ENCODE peak calls at places on chromosome 9, in five cellular contexts. F is HCT116, B is pancreas, S is right atrium auricular region, K is heart right ventricle. G is an unnamed sample.
A peak's percentile ranks its signal among the peaks of the same experiment; 100 is the strongest.

GRCh38 chr9:129394011-129394919 is 216.2 kb upstream of the IER5L start:
- DNase-seq in K (no peak), S (no peak), B (no peak), F (no peak), G (no peak)

GRCh38 chr9:127566351-127567001 is 45.6 kb upstream of the STXBP1 start:
- DNase-seq in B (peak; percentile 24), K (no peak), F (no peak), S (no peak), G (peak; percentile 58)

GRCh38 chr9:101465330-101465915 is 29.8 kb upstream of the ALDOB start:
- DNase-seq in F (peak; percentile 83), S (no peak), B (peak; percentile 18), K (no peak), G (peak; percentile 50)

GRCh38 chr9:115590016-115590415 is 472.1 kb upstream of the TNC start:
- DNase-seq in B (no peak), K (no peak), S (no peak), F (no peak), G (peak; percentile 56)

GRCh38 chr9:124033348-124033747 is 21.8 kb downstream of the LHX2 start:
- DNase-seq in K (no peak), S (no peak), F (no peak), B (no peak), G (no peak)

GRCh38 chr9:128103589-128103962 is 24.0 kb downstream of the PTGES2 start:
- DNase-seq in S (no peak), K (no peak), B (no peak), F (no peak), G (no peak)

GRCh38 chr9:38017149-38017884 is 51.7 kb downstream of the SHB start:
- DNase-seq in S (no peak), K (peak; percentile 68), B (peak; percentile 70), F (no peak), G (peak; percentile 79)

GRCh38 chr9:18467696-18468095 is 6.3 kb upstream of the ADAMTSL1 start:
- DNase-seq in F (no peak), K (no peak), B (no peak), S (no peak), G (no peak)

GRCh38 chr9:468766-469496 is 254.3 kb downstream of the DOCK8 start:
- DNase-seq in F (no peak), S (no peak), K (no peak), B (no peak), G (no peak)

GRCh38 chr9:84932915-84933527 is 263.5 kb downstream of the NTRK2 start:
- DNase-seq in B (no peak), F (no peak), S (no peak), K (no peak), G (no peak)
- TF ChIP-seq CTCF in B (no peak), F (peak; percentile 62), S (no peak), K (no peak), G (peak; percentile 58)

DNA sequence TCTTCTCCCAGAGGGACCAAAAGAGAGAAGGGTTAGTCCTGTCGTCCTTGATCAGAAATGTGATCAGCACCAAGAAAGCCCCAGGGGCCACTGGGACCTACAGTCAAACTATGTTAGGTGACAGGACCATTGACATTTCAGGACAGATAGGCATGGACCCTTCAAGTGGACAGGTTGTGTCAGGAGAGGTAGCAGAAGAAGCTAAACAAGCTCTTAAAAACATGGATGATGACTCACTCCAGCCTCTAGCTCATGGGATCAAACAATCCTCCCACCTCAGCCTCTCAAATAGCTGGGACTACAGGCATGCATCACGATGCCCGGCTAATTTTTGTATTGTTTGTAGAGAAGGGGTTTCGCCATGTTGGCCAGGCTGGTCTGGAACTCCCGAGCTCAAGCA is 2.3 kb upstream of the AQP3 start:
- DNase-seq in S (no peak), F (no peak), B (no peak), K (no peak), G (no peak)
- H3K4me1 ChIP-seq in S (peaks cover 32% of the 10 kb centered on the region), F (peaks cover 60% of the 10 kb centered on the region), B (no peaks in the 10 kb centered on the region), K (no peaks in the 10 kb centered on the region), G (peaks cover 21% of the 10 kb centered on the region)

DNA sequence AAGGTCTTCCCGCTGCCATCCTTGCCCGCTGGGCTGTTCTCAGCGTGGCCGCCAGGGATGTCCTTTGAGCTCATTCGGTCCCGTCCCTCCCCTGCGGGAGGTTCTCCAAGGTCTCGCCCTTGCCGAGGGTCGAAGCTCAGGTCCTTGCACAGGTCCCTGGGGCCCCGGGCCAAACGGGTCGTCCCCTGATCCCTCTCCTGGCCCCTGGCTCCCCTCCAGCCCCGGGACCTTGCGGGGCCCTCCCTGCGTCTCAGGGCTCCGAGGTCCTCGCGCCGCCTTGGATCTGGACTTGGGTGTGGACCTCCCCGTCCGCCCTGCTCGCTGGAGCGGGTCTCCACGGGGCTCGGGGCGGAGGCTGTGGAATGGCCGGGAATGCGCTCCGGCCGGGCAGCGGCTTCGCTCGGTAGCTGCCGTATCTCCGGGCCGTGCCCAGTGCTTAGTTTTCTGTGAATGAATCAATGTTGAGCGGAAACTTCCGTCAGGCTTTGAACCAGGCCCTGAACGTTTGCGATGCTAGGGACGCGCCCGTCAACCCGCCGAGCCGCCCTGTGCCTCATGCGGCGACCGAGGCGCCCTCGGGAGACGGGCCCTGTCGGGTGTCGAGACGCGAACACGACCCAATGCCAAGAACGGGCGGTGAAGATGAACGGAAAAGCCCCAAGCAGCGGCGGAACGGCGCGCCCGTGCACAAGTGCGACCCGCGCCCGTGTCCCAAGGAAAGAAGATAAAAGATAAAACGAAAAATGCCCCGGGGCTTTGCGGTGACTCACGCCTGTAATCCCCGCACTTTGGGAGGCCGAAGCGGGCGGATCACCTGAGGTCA is 779 bp downstream of the RNU6ATAC start:
- DNase-seq in B (peak; percentile 51), F (no peak), S (peak; percentile 77), K (peak; percentile 74), G (peak; percentile 18)
- TF ChIP-seq CTCF in B (peak; percentile 15), F (no peak), S (peak; percentile 38), K (peak; percentile 51), G (peak; percentile 16)

GRCh38 chr9:70791936-70792335 is 329.5 kb downstream of the TRPM3 start:
- DNase-seq in S (no peak), B (no peak), K (no peak), F (no peak), G (no peak)
- H3K4me1 ChIP-seq in S (no peaks in the 10 kb centered on the region), B (no peaks in the 10 kb centered on the region), K (no peaks in the 10 kb centered on the region), F (no peaks in the 10 kb centered on the region), G (no peaks in the 10 kb centered on the region)

GRCh38 chr9:6829027-6829426 is 71.3 kb downstream of the KDM4C start:
- DNase-seq in F (peak; percentile 4), S (no peak), K (no peak), B (no peak), G (peak; percentile 8)
- TF ChIP-seq CTCF in F (peak; percentile 39), S (no peak), K (no peak), B (no peak), G (peak; percentile 42)

GRCh38 chr9:91812191-91812590 is 137.8 kb downstream of the ROR2 start:
- DNase-seq in F (no peak), S (no peak), B (no peak), K (no peak), G (no peak)
- H3K4me1 ChIP-seq in F (no peaks in the 10 kb centered on the region), S (peaks cover 38% of the 10 kb centered on the region), B (no peaks in the 10 kb centered on the region), K (no peaks in the 10 kb centered on the region), G (no peaks in the 10 kb centered on the region)

GRCh38 chr9:71490810-71491209 is 277.5 kb downstream of the CEMIP2 start:
- DNase-seq in K (no peak), B (no peak), S (no peak), F (no peak), G (no peak)
- TF ChIP-seq CTCF in K (peak; percentile 20), B (no peak), S (no peak), F (peak; percentile 39), G (peak; percentile 67)

GRCh38 chr9:135332516-135332915 is 147.1 kb upstream of the PPP1R26 start:
- DNase-seq in S (no peak), K (no peak), F (no peak), B (no peak), G (no peak)
- H3K4me1 ChIP-seq in S (no peaks in the 10 kb centered on the region), K (no peaks in the 10 kb centered on the region), F (peaks cover 5% of the 10 kb centered on the region), B (no peaks in the 10 kb centered on the region), G (no peaks in the 10 kb centered on the region)

DNA sequence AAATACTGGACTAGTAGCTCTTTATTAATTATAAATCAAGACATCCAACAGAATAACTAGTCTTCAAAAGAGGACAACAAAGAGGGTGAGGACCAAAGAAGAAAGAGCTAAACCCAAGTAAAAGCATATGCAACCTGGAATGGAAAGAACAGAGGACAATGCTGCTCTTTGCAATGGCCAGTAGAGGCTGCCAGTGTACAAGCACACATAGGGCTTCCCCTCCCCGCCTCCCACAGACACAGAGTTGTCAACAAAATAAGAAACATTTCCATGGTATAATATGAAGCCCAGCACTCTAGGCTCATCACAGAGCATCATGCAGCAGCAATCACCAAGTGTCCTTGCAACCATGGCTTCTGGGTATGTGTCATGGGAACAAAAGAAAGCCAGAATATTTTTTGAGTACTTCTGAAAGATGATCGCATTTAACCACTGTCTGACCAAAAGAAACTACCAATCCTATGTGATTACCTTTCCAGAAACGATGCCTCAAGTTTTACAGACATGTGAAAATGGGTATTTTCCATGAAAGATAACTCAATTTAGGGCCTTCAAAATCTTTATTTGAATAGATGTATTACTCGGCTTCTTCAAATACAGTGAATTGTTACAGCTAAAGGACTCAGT is 58.1 kb downstream of the RFX3 start:
- DNase-seq in S (peak; percentile 66), B (peak; percentile 9), K (peak; percentile 14), F (peak; percentile 38), G (no peak)
- TF ChIP-seq CTCF in S (peak; percentile 57), B (peak; percentile 29), K (peak; percentile 92), F (peak; percentile 89), G (peak; percentile 89)

G was measured in foreskin keratinocyte.